ENCODE peak calls at places on chromosome 21, in five cellular contexts. Y is right atrium auricular region, X is caudate nucleus, D is right cardiac atrium, C is tibial artery. Q is an unnamed sample.

GRCh38 chr21:37673801-37674575 is 242.3 kb downstream of the KCNJ6 start:
- DNase-seq in D (no peak), X (no peak), Y (peak), C (no peak), Q (no peak)

GRCh38 chr21:41967708-41968107 is 13.9 kb upstream of the C2CD2 start:
- DNase-seq in X (no peak), Y (peak), D (no peak), C (no peak), Q (peak)

GRCh38 chr21:32359719-32360260 is 33.0 kb downstream of the URB1 start:
- DNase-seq in X (no peak), Y (no peak), C (no peak), D (no peak), Q (no peak)

GRCh38 chr21:29265690-29266479 is 32.8 kb upstream of the BACH1 start:
- DNase-seq in D (no peak), C (no peak), Y (no peak), X (no peak), Q (no peak)

GRCh38 chr21:38126677-38127271 is 130.0 kb upstream of the KCNJ15 start:
- DNase-seq in C (peak), D (peak), X (peak), Y (no peak), Q (no peak)

GRCh38 chr21:42500736-42501135 is 4.7 kb upstream of the RSPH1 start:
- DNase-seq in X (no peak), Y (no peak), D (no peak), C (no peak), Q (no peak)

GRCh38 chr21:17613242-17613676 is 558 bp upstream of the BTG3 start:
- DNase-seq in C (peak), X (no peak), D (peak), Y (peak), Q (peak)

GRCh38 chr21:39314155-39315027 is 959 bp upstream of the BRWD1 start:
- DNase-seq in X (peak), D (peak), C (peak), Y (peak), Q (peak)

GRCh38 chr21:38911523-38912354 is 106.0 kb downstream of the ETS2 start:
- DNase-seq in D (no peak), C (no peak), Y (peak), X (no peak), Q (no peak)

DNA sequence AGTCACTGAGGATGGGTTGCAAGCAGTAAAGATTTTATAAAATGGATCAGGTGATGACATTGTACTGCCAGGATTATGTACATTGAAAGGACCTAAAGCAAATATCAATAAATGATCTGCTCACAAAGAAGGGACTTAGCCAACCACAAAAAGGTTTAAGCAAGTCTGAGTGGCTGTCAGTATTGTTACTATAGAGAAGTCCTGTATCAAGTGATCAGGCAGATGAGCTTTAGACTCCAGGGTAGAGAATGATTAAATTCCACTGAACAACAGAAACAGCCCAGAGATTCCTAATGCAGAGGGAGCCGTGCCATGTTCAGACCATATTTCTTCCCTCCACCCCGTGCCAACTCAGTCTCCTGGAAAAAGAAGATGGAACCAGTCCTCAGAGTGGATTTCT is 138.9 kb downstream of the SETD4 start:
- DNase-seq in X (no peak), D (no peak), Y (no peak), C (no peak), Q (no peak)
- H3K27ac ChIP-seq in X (no peak), D (no peak), Y (no peak), C (no peak), Q (no peak)

DNA sequence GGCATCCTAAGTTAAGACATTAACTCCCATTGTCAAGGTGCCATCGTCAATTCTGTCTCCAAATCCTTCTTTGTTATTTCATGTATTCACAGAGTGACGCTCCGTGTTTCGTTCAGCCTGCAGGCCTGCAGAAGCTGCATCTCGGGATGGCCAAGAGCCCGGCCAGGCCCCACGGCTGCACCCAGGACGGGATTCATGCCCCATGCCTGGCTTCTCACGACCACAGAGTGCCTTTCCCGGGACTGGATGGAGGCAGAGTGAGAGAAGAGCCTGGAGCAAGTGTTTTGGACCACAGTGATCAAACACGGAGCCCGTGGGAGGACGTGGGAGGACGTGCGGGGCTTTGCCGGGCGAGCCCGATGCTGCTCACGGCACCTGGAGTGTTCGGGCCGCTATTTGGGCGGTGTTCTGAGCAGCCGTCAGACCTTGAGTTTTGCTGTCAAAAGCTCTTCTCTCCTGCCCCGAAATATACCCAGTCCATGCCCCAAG is 56.8 kb downstream of the COL6A1 start:
- DNase-seq in Y (no peak), X (no peak), D (no peak), C (no peak), Q (no peak)
- H3K27ac ChIP-seq in Y (peak), X (no peak), D (no peak), C (peak), Q (peak)

GRCh38 chr21:43824250-43824882 is 35.0 kb downstream of the RRP1 start:
- DNase-seq in X (no peak), C (no peak), D (peak), Y (no peak), Q (no peak)
- H3K27ac ChIP-seq in X (peak), C (peak), D (no peak), Y (no peak), Q (no peak)

GRCh38 chr21:31203371-31204054 is 140.5 kb downstream of the TIAM1 start:
- DNase-seq in X (no peak), D (no peak), C (no peak), Y (no peak), Q (no peak)
- H3K27ac ChIP-seq in X (no peak), D (no peak), C (no peak), Y (no peak), Q (no peak)

GRCh38 chr21:36291509-36291908 is 28.5 kb upstream of the MORC3 start:
- DNase-seq in Y (no peak), D (no peak), X (no peak), C (no peak), Q (no peak)

GRCh38 chr21:36288651-36289243 is 31.2 kb upstream of the MORC3 start:
- DNase-seq in Y (no peak), X (no peak), C (no peak), D (no peak), Q (no peak)
- H3K27ac ChIP-seq in Y (no peak), X (no peak), C (no peak), D (no peak), Q (no peak)

GRCh38 chr21:33797565-33797964 is 118.0 kb downstream of the ATP5PO start:
- DNase-seq in X (no peak), C (no peak), D (no peak), Y (no peak), Q (no peak)

GRCh38 chr21:33800753-33801423 is 114.7 kb downstream of the ATP5PO start:
- DNase-seq in Y (no peak), D (no peak), C (no peak), X (no peak), Q (no peak)

GRCh38 chr21:33802458-33802857 is 113.1 kb downstream of the ATP5PO start:
- DNase-seq in Y (no peak), X (no peak), C (no peak), D (no peak), Q (no peak)

GRCh38 chr21:33799378-33800090 is 116.1 kb downstream of the ATP5PO start:
- DNase-seq in C (no peak), X (no peak), Y (peak), D (peak), Q (no peak)

DNA sequence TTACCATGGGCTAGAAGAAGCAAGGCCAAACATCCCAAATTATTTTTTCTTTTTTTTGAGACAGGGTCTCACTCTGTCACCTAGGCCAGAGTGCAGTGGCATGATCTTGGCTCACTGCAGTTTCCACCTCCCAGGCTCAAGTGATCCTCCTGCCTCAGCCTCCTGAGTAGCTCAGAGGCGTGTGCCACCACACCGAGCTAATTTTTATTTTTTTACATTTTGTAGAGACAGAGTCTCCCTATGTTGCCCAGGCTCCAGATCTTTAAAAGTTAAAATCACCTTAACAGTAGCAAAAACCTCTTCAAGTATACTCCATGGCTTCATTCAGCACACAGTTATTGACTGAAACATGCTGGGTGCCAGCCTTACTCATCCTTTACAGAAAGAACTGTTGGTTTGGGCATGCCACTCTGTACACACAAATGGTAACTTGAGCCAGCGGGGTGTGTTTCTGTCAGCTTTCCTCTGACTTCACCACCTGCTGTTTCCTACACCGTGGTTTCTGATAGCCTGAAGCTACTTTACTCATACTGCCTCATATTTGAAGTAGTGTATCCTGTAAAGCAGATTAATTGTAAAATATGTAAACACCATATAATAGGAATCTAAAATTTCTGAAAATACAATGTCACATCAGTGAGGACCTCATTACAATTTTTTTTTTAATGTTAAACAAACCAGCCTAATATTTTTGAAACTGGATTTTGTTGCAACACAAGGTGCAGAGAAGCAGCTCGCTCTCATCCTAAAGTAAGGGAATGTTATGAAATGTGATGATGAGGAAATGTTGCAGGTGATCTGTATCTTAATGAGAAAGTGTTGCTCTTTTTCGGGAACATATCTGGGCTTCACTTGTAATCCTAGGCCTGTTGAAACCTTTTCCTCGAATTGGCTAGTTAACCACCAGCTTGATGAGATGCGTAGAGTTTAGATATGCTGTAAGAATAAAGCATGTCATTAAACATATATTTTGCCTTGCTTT is 113.9 kb downstream of the ATP5PO start:
- DNase-seq in Y (no peak), X (no peak), C (no peak), D (no peak), Q (no peak)
- H3K27ac ChIP-seq in Y (peak), X (no peak), C (peak), D (peak), Q (peak)

DNA sequence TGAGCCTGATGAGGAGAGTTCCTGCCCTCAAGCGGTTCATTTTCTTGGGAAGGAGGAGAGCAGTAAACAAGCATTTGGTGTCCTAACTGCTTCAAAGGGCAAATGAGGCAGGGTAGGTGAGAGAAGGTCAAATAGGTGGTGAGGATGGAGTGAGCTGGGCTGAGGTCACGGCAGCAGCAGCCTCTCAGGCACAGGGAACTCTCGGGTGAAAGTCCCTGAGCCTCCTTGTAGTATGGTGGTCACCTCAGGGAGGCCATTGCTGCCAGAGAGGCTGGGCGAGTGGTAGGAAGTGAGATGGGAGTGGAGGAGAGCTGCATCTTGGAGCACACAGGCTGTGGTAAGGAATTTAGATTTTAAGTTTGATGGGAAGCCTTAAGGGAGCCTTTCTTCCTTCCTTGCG is 4.0 kb downstream of the ADARB1 start:
- DNase-seq in C (no peak), X (no peak), Y (no peak), D (no peak), Q (no peak)
- H3K27ac ChIP-seq in C (peak), X (no peak), Y (no peak), D (no peak), Q (no peak)

GRCh38 chr21:15848632-15849031 is 118.8 kb downstream of the USP25 start:
- DNase-seq in Y (no peak), C (no peak), D (no peak), X (no peak), Q (no peak)

GRCh38 chr21:15852146-15852545 is 122.4 kb downstream of the USP25 start:
- DNase-seq in Y (no peak), X (no peak), C (no peak), D (no peak), Q (no peak)

GRCh38 chr21:15849161-15849560 is 119.4 kb downstream of the USP25 start:
- DNase-seq in C (no peak), X (no peak), Y (no peak), D (no peak), Q (no peak)

GRCh38 chr21:15849925-15850324 is 120.1 kb downstream of the USP25 start:
- DNase-seq in X (no peak), C (no peak), D (no peak), Y (no peak), Q (no peak)

DNA sequence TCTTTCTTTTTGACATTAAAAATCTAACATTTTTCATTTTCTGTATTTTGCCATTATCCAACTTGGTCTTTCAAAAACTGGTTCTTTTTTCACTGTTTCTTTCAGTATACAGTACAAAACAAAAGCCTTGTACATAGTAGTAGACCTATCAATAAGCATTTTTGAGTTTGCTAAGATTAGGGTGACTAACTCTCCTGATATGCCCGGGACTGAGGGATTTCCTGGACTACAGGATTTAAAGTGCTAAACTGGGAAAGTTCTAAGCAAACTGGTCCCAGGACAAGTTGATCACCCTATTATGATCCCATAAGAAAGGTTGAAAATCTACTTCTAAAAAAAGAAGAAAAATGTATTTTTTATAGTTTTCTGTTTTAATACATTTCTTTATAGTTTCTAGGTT is 120.9 kb downstream of the USP25 start:
- DNase-seq in X (no peak), D (no peak), Y (no peak), C (no peak), Q (no peak)
- H3K27ac ChIP-seq in X (no peak), D (no peak), Y (no peak), C (no peak), Q (no peak)

DNA sequence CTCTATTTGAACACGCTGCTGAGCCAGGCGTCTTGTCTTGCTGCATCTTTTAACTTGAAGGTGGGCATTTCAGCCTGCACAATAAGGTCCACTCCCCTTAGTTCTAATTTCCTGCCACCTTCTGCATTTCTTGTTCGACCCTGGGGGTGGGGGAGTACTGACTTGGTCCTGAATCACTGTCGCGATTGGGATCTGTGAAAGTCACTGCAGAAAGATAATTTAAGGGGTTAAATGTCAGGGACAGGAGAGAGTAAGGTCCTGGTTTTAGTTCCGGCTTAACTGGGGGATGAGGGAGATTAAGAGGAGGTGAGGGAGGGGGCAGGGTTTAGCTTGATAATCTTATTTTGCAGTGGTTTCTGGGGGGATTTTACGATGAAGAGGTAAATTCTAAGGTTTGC is 128.1 kb downstream of the MRPS6 start:
- DNase-seq in Y (no peak), C (no peak), D (no peak), X (no peak), Q (no peak)
- H3K27ac ChIP-seq in Y (peak), C (peak), D (peak), X (peak), Q (peak)

DNA sequence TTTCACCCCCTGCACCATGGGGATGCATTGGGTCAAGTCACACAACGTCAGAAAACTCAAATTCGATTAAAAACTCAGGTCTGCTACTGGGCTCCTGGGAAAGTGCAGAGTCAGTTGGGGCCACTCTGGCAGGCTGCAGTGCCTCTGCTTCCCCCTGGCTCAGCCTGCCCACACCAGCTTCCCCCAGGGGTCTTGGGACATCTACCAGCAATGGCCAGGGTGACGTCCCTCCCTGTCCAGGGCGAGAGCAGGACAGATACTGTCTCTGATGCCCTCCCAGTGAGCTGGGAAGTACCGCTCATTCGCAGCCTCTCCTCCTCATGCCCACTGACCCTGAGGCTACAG is 106.2 kb upstream of the COL6A1 start:
- DNase-seq in Y (no peak), D (no peak), C (no peak), X (no peak), Q (no peak)
- H3K27ac ChIP-seq in Y (no peak), D (no peak), C (no peak), X (no peak), Q (no peak)